ENCODE peak calls at places on chromosome 2, in eight cellular contexts. One of them, this sample, is unnamed.

GRCh38 chr2:97761192-97761591 is 47.8 kb downstream of the ZAP70 start:
- DNase-seq in activated gamma-delta T cell treated with Interleukin-2 at 50 U/mL for 16 hours: peak
- DNase-seq in T1000: no peak
- DNase-seq in AML-193: no peak
- DNase-seq in thyroid gland: no peak
- DNase-seq in EL: no peak
- DNase-seq in ACHN: no peak
- DNase-seq in HS-5: no peak
- DNase-seq in this sample: no peak

GRCh38 chr2:167140767-167141166 is 252.5 kb downstream of the XIRP2 start:
- DNase-seq in activated gamma-delta T cell treated with Interleukin-2 at 50 U/mL for 16 hours: no peak
- DNase-seq in T1000: peak
- DNase-seq in AML-193: no peak
- DNase-seq in thyroid gland: no peak
- DNase-seq in EL: peak
- DNase-seq in ACHN: peak
- DNase-seq in HS-5: peak
- DNase-seq in this sample: peak

GRCh38 chr2:226030369-226031077 is 631.0 kb downstream of the NYAP2 start:
- DNase-seq in activated gamma-delta T cell treated with Interleukin-2 at 50 U/mL for 16 hours: no peak
- DNase-seq in T1000: no peak
- DNase-seq in AML-193: peak
- DNase-seq in thyroid gland: peak
- DNase-seq in EL: no peak
- DNase-seq in ACHN: no peak
- DNase-seq in HS-5: no peak
- DNase-seq in this sample: no peak

GRCh38 chr2:73035899-73036778 is 35.4 kb downstream of the SFXN5 start:
- DNase-seq in activated gamma-delta T cell treated with Interleukin-2 at 50 U/mL for 16 hours: no peak
- DNase-seq in T1000: no peak
- DNase-seq in AML-193: no peak
- DNase-seq in thyroid gland: no peak
- DNase-seq in EL: no peak
- DNase-seq in ACHN: peak
- DNase-seq in HS-5: no peak
- DNase-seq in this sample: no peak

GRCh38 chr2:113282747-113283533 is 4.2 kb upstream of the PAX8 start:
- DNase-seq in activated gamma-delta T cell treated with Interleukin-2 at 50 U/mL for 16 hours: no peak
- DNase-seq in T1000: no peak
- DNase-seq in AML-193: peak
- DNase-seq in thyroid gland: peak
- DNase-seq in EL: peak
- DNase-seq in ACHN: peak
- DNase-seq in HS-5: peak
- DNase-seq in this sample: no peak

GRCh38 chr2:63099032-63099431 is 48.4 kb downstream of the OTX1 start:
- DNase-seq in activated gamma-delta T cell treated with Interleukin-2 at 50 U/mL for 16 hours: no peak
- DNase-seq in T1000: no peak
- DNase-seq in AML-193: no peak
- DNase-seq in thyroid gland: no peak
- DNase-seq in EL: no peak
- DNase-seq in ACHN: no peak
- DNase-seq in HS-5: no peak
- DNase-seq in this sample: no peak

GRCh38 chr2:96824079-96824870 is 8.2 kb downstream of the CNNM3 start:
- DNase-seq in activated gamma-delta T cell treated with Interleukin-2 at 50 U/mL for 16 hours: no peak
- DNase-seq in T1000: no peak
- DNase-seq in AML-193: no peak
- DNase-seq in thyroid gland: no peak
- DNase-seq in EL: peak
- DNase-seq in ACHN: peak
- DNase-seq in HS-5: no peak
- DNase-seq in this sample: peak

GRCh38 chr2:45614330-45614729 is 3.3 kb upstream of the SRBD1 start:
- DNase-seq in activated gamma-delta T cell treated with Interleukin-2 at 50 U/mL for 16 hours: no peak
- DNase-seq in T1000: no peak
- DNase-seq in AML-193: no peak
- DNase-seq in thyroid gland: peak
- DNase-seq in EL: no peak
- DNase-seq in ACHN: no peak
- DNase-seq in HS-5: no peak
- DNase-seq in this sample: no peak

GRCh38 chr2:45220227-45220626 is 211.0 kb upstream of the SIX2 start:
- DNase-seq in activated gamma-delta T cell treated with Interleukin-2 at 50 U/mL for 16 hours: no peak
- DNase-seq in T1000: no peak
- DNase-seq in AML-193: no peak
- DNase-seq in thyroid gland: no peak
- DNase-seq in EL: no peak
- DNase-seq in ACHN: no peak
- DNase-seq in HS-5: no peak
- DNase-seq in this sample: peak

GRCh38 chr2:172096661-172097547 is 5.8 kb downstream of the DLX2 start:
- DNase-seq in activated gamma-delta T cell treated with Interleukin-2 at 50 U/mL for 16 hours: no peak
- DNase-seq in T1000: peak
- DNase-seq in AML-193: no peak
- DNase-seq in thyroid gland: no peak
- DNase-seq in EL: peak
- DNase-seq in ACHN: peak
- DNase-seq in HS-5: no peak
- DNase-seq in this sample: peak

GRCh38 chr2:133326651-133327397 is 241.4 kb downstream of the NCKAP5 start:
- DNase-seq in activated gamma-delta T cell treated with Interleukin-2 at 50 U/mL for 16 hours: no peak
- DNase-seq in T1000: no peak
- DNase-seq in AML-193: no peak
- DNase-seq in thyroid gland: no peak
- DNase-seq in EL: peak
- DNase-seq in ACHN: peak
- DNase-seq in HS-5: no peak
- DNase-seq in this sample: peak

GRCh38 chr2:165952085-165952484 is 1.5 kb downstream of the TTC21B start:
- DNase-seq in activated gamma-delta T cell treated with Interleukin-2 at 50 U/mL for 16 hours: no peak
- DNase-seq in T1000: no peak
- DNase-seq in AML-193: no peak
- DNase-seq in thyroid gland: no peak
- DNase-seq in EL: no peak
- DNase-seq in ACHN: no peak
- DNase-seq in HS-5: no peak
- DNase-seq in this sample: no peak

GRCh38 chr2:6812857-6813530 is 52.7 kb downstream of the CMPK2 start:
- DNase-seq in activated gamma-delta T cell treated with Interleukin-2 at 50 U/mL for 16 hours: no peak
- DNase-seq in T1000: no peak
- DNase-seq in AML-193: no peak
- DNase-seq in thyroid gland: no peak
- DNase-seq in EL: no peak
- DNase-seq in ACHN: no peak
- DNase-seq in HS-5: no peak
- DNase-seq in this sample: no peak

GRCh38 chr2:10028988-10029874 is 14.1 kb upstream of the KLF11 start:
- DNase-seq in activated gamma-delta T cell treated with Interleukin-2 at 50 U/mL for 16 hours: peak
- DNase-seq in T1000: no peak
- DNase-seq in AML-193: peak
- DNase-seq in thyroid gland: no peak
- DNase-seq in EL: no peak
- DNase-seq in ACHN: no peak
- DNase-seq in HS-5: no peak
- DNase-seq in this sample: no peak

GRCh38 chr2:6932833-6933232 is 15.6 kb downstream of the RNF144A start:
- DNase-seq in activated gamma-delta T cell treated with Interleukin-2 at 50 U/mL for 16 hours: no peak
- DNase-seq in T1000: no peak
- DNase-seq in AML-193: no peak
- DNase-seq in thyroid gland: no peak
- DNase-seq in EL: no peak
- DNase-seq in ACHN: no peak
- DNase-seq in HS-5: no peak
- DNase-seq in this sample: no peak